ENCODE peak calls at places on chromosomes 16 and 17, in eight cellular contexts. One of them, this sample, is unnamed.

GRCh38 chr16:22970191-22970845 is 156.4 kb downstream of the HS3ST2 start:
- DNase-seq in Caco-2: no peak
- DNase-seq in neural progenitor cell: peak
- DNase-seq in dorsolateral prefrontal cortex: no peak
- DNase-seq in GM23338: no peak
- DNase-seq in astrocyte of the spinal cord: no peak
- DNase-seq in astrocyte: no peak
- DNase-seq in heart left ventricle: no peak
- DNase-seq in this sample: no peak

GRCh38 chr16:19609359-19609758 is 53.9 kb downstream of the VPS35L start:
- DNase-seq in GM23338: no peak
- DNase-seq in Caco-2: no peak
- DNase-seq in heart left ventricle: no peak
- DNase-seq in dorsolateral prefrontal cortex: no peak
- DNase-seq in astrocyte of the spinal cord: no peak
- DNase-seq in neural progenitor cell: no peak
- DNase-seq in astrocyte: peak
- DNase-seq in this sample: no peak

GRCh38 chr16:17350212-17350611 is 120.5 kb downstream of the XYLT1 start:
- DNase-seq in heart left ventricle: no peak
- DNase-seq in dorsolateral prefrontal cortex: no peak
- DNase-seq in astrocyte of the spinal cord: no peak
- DNase-seq in neural progenitor cell: no peak
- DNase-seq in Caco-2: no peak
- DNase-seq in GM23338: no peak
- DNase-seq in astrocyte: peak
- DNase-seq in this sample: no peak

GRCh38 chr16:26765087-26765486 is 301.6 kb upstream of the C16orf82 start:
- DNase-seq in GM23338: peak
- DNase-seq in heart left ventricle: no peak
- DNase-seq in neural progenitor cell: peak
- DNase-seq in astrocyte: no peak
- DNase-seq in astrocyte of the spinal cord: no peak
- DNase-seq in Caco-2: peak
- DNase-seq in dorsolateral prefrontal cortex: no peak
- DNase-seq in this sample: no peak

GRCh38 chr17:54530398-54530797 is 370.3 kb upstream of the TOM1L1 start:
- DNase-seq in Caco-2: no peak
- DNase-seq in GM23338: no peak
- DNase-seq in dorsolateral prefrontal cortex: no peak
- DNase-seq in astrocyte: no peak
- DNase-seq in heart left ventricle: no peak
- DNase-seq in astrocyte of the spinal cord: no peak
- DNase-seq in neural progenitor cell: no peak
- DNase-seq in this sample: no peak

GRCh38 chr16:50265260-50265659 is 1.1 kb upstream of the ADCY7 start:
- DNase-seq in GM23338: no peak
- DNase-seq in astrocyte: no peak
- DNase-seq in neural progenitor cell: no peak
- DNase-seq in Caco-2: peak
- DNase-seq in dorsolateral prefrontal cortex: no peak
- DNase-seq in heart left ventricle: peak
- DNase-seq in astrocyte of the spinal cord: peak
- DNase-seq in this sample: peak

GRCh38 chr17:72287586-72287985 is 166.8 kb downstream of the SOX9 start:
- DNase-seq in astrocyte: no peak
- DNase-seq in neural progenitor cell: no peak
- DNase-seq in heart left ventricle: no peak
- DNase-seq in astrocyte of the spinal cord: no peak
- DNase-seq in GM23338: no peak
- DNase-seq in Caco-2: no peak
- DNase-seq in dorsolateral prefrontal cortex: no peak
- DNase-seq in this sample: no peak

GRCh38 chr16:11165894-11166665 is 89.9 kb downstream of the SOCS1 start:
- DNase-seq in Caco-2: no peak
- DNase-seq in dorsolateral prefrontal cortex: no peak
- DNase-seq in heart left ventricle: no peak
- DNase-seq in astrocyte of the spinal cord: no peak
- DNase-seq in neural progenitor cell: no peak
- DNase-seq in GM23338: no peak
- DNase-seq in astrocyte: no peak
- DNase-seq in this sample: no peak

GRCh38 chr17:3916013-3916696 is at the start of gene P2RX1:
- DNase-seq in Caco-2: no peak
- DNase-seq in GM23338: no peak
- DNase-seq in neural progenitor cell: no peak
- DNase-seq in astrocyte of the spinal cord: no peak
- DNase-seq in heart left ventricle: no peak
- DNase-seq in dorsolateral prefrontal cortex: no peak
- DNase-seq in astrocyte: no peak
- DNase-seq in this sample: peak

GRCh38 chr16:4327386-4327781 is 11.5 kb downstream of the GLIS2 start:
- DNase-seq in heart left ventricle: no peak
- DNase-seq in Caco-2: no peak
- DNase-seq in dorsolateral prefrontal cortex: no peak
- DNase-seq in GM23338: no peak
- DNase-seq in neural progenitor cell: peak
- DNase-seq in astrocyte of the spinal cord: no peak
- DNase-seq in astrocyte: no peak
- DNase-seq in this sample: no peak

GRCh38 chr16:4500283-4500682 is 24.1 kb downstream of the HMOX2 start:
- DNase-seq in neural progenitor cell: no peak
- DNase-seq in Caco-2: no peak
- DNase-seq in GM23338: no peak
- DNase-seq in astrocyte of the spinal cord: peak
- DNase-seq in heart left ventricle: no peak
- DNase-seq in astrocyte: peak
- DNase-seq in dorsolateral prefrontal cortex: no peak
- DNase-seq in this sample: no peak

DNA sequence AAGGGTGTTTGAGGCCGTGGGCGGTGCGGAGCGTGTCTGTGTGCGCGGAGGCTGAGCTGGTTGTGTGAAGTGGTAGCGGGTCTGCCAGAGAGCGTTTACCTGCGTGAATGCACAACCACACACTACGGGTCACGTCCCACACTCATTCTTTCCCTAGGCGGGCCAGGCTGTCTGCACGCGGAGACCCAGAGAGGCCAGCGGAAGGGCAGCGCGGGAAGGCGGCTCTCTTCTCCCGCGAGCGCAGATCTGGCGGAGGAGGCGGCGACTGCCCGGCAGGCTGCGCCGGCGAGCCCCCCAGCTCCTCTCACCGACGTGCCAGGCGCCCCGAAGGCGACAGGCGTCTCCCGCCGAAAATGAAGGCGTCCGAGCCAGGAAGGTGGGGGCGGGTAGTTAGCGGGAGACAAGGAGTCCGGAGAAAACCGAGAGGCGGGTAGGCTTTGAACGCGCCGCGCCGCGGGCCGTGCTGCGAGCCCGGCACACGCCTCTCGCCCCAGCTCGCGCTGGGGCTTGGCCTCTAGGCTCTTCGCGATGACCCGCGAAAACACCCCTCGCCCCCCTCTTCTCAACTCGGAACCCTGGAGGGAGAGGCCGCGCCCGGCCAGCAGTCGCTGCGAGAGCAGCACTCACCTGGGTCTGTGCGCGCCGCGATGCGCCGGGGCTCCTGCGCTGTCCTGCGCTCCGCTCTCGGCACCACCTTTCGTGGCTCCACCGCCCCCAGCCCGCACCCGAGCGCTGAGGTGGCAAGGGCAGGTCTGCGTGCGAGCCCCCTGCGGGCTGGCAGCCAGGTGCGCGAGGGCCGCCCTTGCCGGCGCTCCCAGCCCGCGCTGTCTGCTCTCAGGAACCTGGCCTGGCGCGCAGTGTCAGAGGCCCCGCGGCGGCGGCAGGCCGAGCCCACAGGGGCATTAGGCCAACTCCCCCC is 2.0 kb upstream of the FOXF1 start:
- DNase-seq in neural progenitor cell: peak
- DNase-seq in astrocyte of the spinal cord: no peak
- DNase-seq in heart left ventricle: peak
- DNase-seq in dorsolateral prefrontal cortex: no peak
- DNase-seq in GM23338: peak
- DNase-seq in astrocyte: no peak
- DNase-seq in Caco-2: no peak
- DNase-seq in this sample: no peak
- H3K4me3 ChIP-seq in neural progenitor cell: peak
- H3K4me3 ChIP-seq in astrocyte of the spinal cord: peak
- H3K4me3 ChIP-seq in heart left ventricle: peak
- H3K4me3 ChIP-seq in dorsolateral prefrontal cortex: peak
- H3K4me3 ChIP-seq in GM23338: peak
- H3K4me3 ChIP-seq in astrocyte: peak
- H3K4me3 ChIP-seq in Caco-2: no peak
- H3K4me3 ChIP-seq in this sample: no peak

DNA sequence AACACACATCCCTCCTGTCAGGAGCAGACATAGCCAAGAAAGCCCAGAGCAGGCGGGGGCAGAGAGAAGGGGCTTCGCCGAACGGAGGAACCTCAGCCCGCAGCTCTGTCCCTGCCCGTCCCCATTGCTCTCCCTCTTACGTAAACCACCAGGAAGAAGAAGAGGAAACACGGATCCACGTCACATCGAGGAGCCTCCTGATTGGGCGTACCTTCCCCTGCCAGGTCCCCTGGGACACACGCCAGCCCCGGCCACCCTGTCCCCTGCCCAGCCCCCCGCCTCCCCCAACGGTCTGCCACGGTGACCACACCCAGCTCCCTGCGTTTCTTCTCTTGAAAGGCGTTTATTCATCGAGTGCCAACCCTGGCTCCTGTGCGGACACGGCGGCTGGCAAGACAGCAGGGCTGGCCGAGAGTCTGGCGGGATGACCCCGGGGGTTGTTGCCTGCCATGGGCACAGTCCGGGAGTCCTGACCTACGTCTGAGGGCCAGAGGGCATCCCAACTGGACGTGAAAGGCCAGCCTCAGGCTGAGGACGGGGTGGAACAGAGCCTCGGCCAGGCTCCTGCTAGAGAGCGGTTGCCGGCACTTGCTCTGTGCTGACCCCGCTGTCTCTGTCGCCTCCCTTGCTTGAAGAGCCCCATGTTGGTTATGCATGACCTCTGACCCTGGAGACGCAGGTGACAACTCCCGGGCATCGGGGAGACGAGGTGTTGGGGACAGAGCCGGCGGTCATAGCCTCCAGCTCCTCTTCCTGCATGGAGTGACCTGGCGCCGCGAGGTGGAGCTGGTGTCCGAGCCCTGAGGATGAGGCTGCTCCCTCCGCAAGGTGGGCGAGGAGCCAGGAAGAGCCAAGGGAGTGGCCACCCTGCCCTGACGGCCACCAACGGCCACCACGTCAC is 40.6 kb upstream of the ACSF3 start:
- DNase-seq in GM23338: no peak
- DNase-seq in Caco-2: peak
- DNase-seq in astrocyte: peak
- DNase-seq in dorsolateral prefrontal cortex: peak
- DNase-seq in neural progenitor cell: no peak
- DNase-seq in heart left ventricle: peak
- DNase-seq in astrocyte of the spinal cord: peak
- DNase-seq in this sample: no peak
- H3K4me3 ChIP-seq in GM23338: no peak
- H3K4me3 ChIP-seq in Caco-2: peak
- H3K4me3 ChIP-seq in astrocyte: peak
- H3K4me3 ChIP-seq in dorsolateral prefrontal cortex: peak
- H3K4me3 ChIP-seq in neural progenitor cell: no peak
- H3K4me3 ChIP-seq in heart left ventricle: no peak
- H3K4me3 ChIP-seq in astrocyte of the spinal cord: peak
- H3K4me3 ChIP-seq in this sample: no peak

GRCh38 chr17:78128616-78129384 is at the start of gene TMC6:
- DNase-seq in dorsolateral prefrontal cortex: no peak
- DNase-seq in GM23338: peak
- DNase-seq in neural progenitor cell: peak
- DNase-seq in Caco-2: peak
- DNase-seq in astrocyte of the spinal cord: no peak
- DNase-seq in astrocyte: no peak
- DNase-seq in heart left ventricle: peak
- DNase-seq in this sample: no peak
- H3K4me3 ChIP-seq in dorsolateral prefrontal cortex: peak
- H3K4me3 ChIP-seq in GM23338: peak
- H3K4me3 ChIP-seq in neural progenitor cell: peak
- H3K4me3 ChIP-seq in Caco-2: peak
- H3K4me3 ChIP-seq in astrocyte of the spinal cord: peak
- H3K4me3 ChIP-seq in astrocyte: peak
- H3K4me3 ChIP-seq in heart left ventricle: peak
- H3K4me3 ChIP-seq in this sample: peak

DNA sequence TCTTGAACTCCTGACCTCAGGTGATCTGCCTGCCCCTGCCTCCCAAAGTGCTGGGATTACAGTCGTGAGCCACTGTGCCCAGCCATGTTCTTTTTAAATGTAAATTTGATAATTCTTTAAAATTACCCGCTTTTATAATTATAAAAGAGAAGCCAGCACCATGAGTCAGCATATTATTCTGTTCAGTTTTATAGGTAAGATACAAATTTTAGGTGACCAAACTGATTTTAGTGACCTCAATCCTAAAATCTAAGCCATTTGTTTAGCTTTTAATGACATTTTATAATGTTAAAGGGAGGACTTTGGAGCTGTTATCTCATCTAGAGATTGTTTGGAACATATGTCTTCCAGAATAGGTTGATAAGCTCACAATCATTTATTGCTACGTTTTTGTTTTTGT is 20.8 kb upstream of the PPM1E start:
- DNase-seq in astrocyte: no peak
- DNase-seq in dorsolateral prefrontal cortex: no peak
- DNase-seq in neural progenitor cell: no peak
- DNase-seq in Caco-2: no peak
- DNase-seq in GM23338: no peak
- DNase-seq in heart left ventricle: no peak
- DNase-seq in astrocyte of the spinal cord: no peak
- DNase-seq in this sample: no peak
- H3K4me3 ChIP-seq in astrocyte: no peak
- H3K4me3 ChIP-seq in dorsolateral prefrontal cortex: no peak
- H3K4me3 ChIP-seq in neural progenitor cell: no peak
- H3K4me3 ChIP-seq in Caco-2: no peak
- H3K4me3 ChIP-seq in GM23338: no peak
- H3K4me3 ChIP-seq in heart left ventricle: no peak
- H3K4me3 ChIP-seq in astrocyte of the spinal cord: no peak
- H3K4me3 ChIP-seq in this sample: no peak

GRCh38 chr17:28646039-28646754 is 1.2 kb upstream of the BLTP2 start:
- DNase-seq in GM23338: no peak
- DNase-seq in Caco-2: no peak
- DNase-seq in dorsolateral prefrontal cortex: no peak
- DNase-seq in neural progenitor cell: no peak
- DNase-seq in astrocyte of the spinal cord: no peak
- DNase-seq in heart left ventricle: no peak
- DNase-seq in astrocyte: no peak
- DNase-seq in this sample: no peak
- H3K4me3 ChIP-seq in GM23338: no peak
- H3K4me3 ChIP-seq in Caco-2: no peak
- H3K4me3 ChIP-seq in dorsolateral prefrontal cortex: no peak
- H3K4me3 ChIP-seq in neural progenitor cell: no peak
- H3K4me3 ChIP-seq in astrocyte of the spinal cord: no peak
- H3K4me3 ChIP-seq in heart left ventricle: peak
- H3K4me3 ChIP-seq in astrocyte: no peak
- H3K4me3 ChIP-seq in this sample: peak

GRCh38 chr17:77419547-77420475 is 279.0 kb downstream of the SEC14L1 start:
- DNase-seq in astrocyte: peak
- DNase-seq in dorsolateral prefrontal cortex: no peak
- DNase-seq in astrocyte of the spinal cord: peak
- DNase-seq in GM23338: peak
- DNase-seq in neural progenitor cell: peak
- DNase-seq in Caco-2: peak
- DNase-seq in heart left ventricle: no peak
- DNase-seq in this sample: no peak
- H3K4me3 ChIP-seq in astrocyte: no peak
- H3K4me3 ChIP-seq in dorsolateral prefrontal cortex: no peak
- H3K4me3 ChIP-seq in astrocyte of the spinal cord: no peak
- H3K4me3 ChIP-seq in GM23338: peak
- H3K4me3 ChIP-seq in neural progenitor cell: no peak
- H3K4me3 ChIP-seq in Caco-2: no peak
- H3K4me3 ChIP-seq in heart left ventricle: no peak
- H3K4me3 ChIP-seq in this sample: peak

GRCh38 chr17:45172541-45173286 is 11.0 kb downstream of the HEXIM2 start:
- DNase-seq in Caco-2: peak
- DNase-seq in astrocyte: peak
- DNase-seq in heart left ventricle: peak
- DNase-seq in astrocyte of the spinal cord: peak
- DNase-seq in GM23338: peak
- DNase-seq in neural progenitor cell: peak
- DNase-seq in dorsolateral prefrontal cortex: peak
- DNase-seq in this sample: peak
- H3K4me3 ChIP-seq in Caco-2: peak
- H3K4me3 ChIP-seq in astrocyte: no peak
- H3K4me3 ChIP-seq in heart left ventricle: peak
- H3K4me3 ChIP-seq in astrocyte of the spinal cord: no peak
- H3K4me3 ChIP-seq in GM23338: peak
- H3K4me3 ChIP-seq in neural progenitor cell: no peak
- H3K4me3 ChIP-seq in dorsolateral prefrontal cortex: peak
- H3K4me3 ChIP-seq in this sample: peak